ENCODE peak calls at places on chromosomes 1 and 21, in ten cellular contexts. U, L, I, D, H, M, K, V, Y and N are unnamed samples.

GRCh38 chr1:4697801-4698200 is 43.4 kb downstream of the AJAP1 start:
- DNase-seq in U (no peak), L (no peak), I (no peak), D (no peak), H (no peak), M (no peak), K (no peak), V (no peak), Y (no peak), N (no peak)

GRCh38 chr1:28801461-28801860 is 10.5 kb upstream of the OPRD1 start:
- DNase-seq in U (no peak), L (no peak), I (no peak), D (no peak), H (no peak), M (no peak), K (no peak), V (no peak), Y (no peak), N (no peak)

GRCh38 chr1:55428944-55429931 is 214.1 kb upstream of the USP24 start:
- DNase-seq in U (peak), L (peak), I (peak), D (no peak), H (no peak), M (peak), K (no peak), V (peak), Y (peak), N (no peak)

GRCh38 chr1:41373373-41373772 is 12.1 kb downstream of the FOXO6 start:
- DNase-seq in U (no peak), L (no peak), I (no peak), D (no peak), H (no peak), M (no peak), K (no peak), V (no peak), Y (no peak), N (no peak)

GRCh38 chr1:189323090-189323489 is 1154.6 kb downstream of the BRINP3 start:
- DNase-seq in U (peak), L (no peak), I (no peak), D (no peak), H (no peak), M (no peak), K (no peak), V (no peak), Y (no peak), N (no peak)

GRCh38 chr1:231757759-231758158 is 131.2 kb downstream of the DISC1 start:
- DNase-seq in U (no peak), L (no peak), I (no peak), D (no peak), H (no peak), M (no peak), K (no peak), V (no peak), Y (no peak), N (no peak)

GRCh38 chr1:156477526-156478249 is 22.9 kb downstream of the MEF2D start:
- DNase-seq in U (no peak), L (no peak), I (peak), D (no peak), H (no peak), M (no peak), K (no peak), V (peak), Y (no peak), N (no peak)

GRCh38 chr21:42527489-42528158 is 14.0 kb downstream of the SLC37A1 start:
- DNase-seq in U (no peak), L (no peak), I (no peak), D (no peak), H (no peak), M (peak), K (peak), V (no peak), Y (no peak), N (no peak)

GRCh38 chr1:76374111-76374510 is 299.6 kb downstream of the ST6GALNAC3 start:
- DNase-seq in U (no peak), L (no peak), I (no peak), D (no peak), H (no peak), M (no peak), K (no peak), V (no peak), Y (no peak), N (no peak)

GRCh38 chr1:88935522-88936222 is 44.3 kb upstream of the GTF2B start:
- DNase-seq in U (peak), L (no peak), I (no peak), D (peak), H (peak), M (no peak), K (peak), V (no peak), Y (peak), N (no peak)

GRCh38 chr1:63955746-63956145 is 181.9 kb downstream of the ROR1 start:
- DNase-seq in U (peak), L (no peak), I (no peak), D (no peak), H (no peak), M (no peak), K (no peak), V (no peak), Y (no peak), N (no peak)

GRCh38 chr1:43067233-43067745 is 104.8 kb downstream of the EBNA1BP2 start:
- DNase-seq in U (no peak), L (no peak), I (no peak), D (no peak), H (no peak), M (no peak), K (no peak), V (no peak), Y (no peak), N (no peak)

GRCh38 chr21:44778499-44778911 is 23.1 kb downstream of the UBE2G2 start:
- DNase-seq in U (no peak), L (no peak), I (no peak), D (no peak), H (no peak), M (peak), K (no peak), V (no peak), Y (no peak), N (no peak)

GRCh38 chr1:194028002-194028401 is 841.6 kb upstream of the B3GALT2 start:
- DNase-seq in U (no peak), L (no peak), I (no peak), D (no peak), H (no peak), M (no peak), K (no peak), V (no peak), Y (no peak), N (no peak)

GRCh38 chr1:173669491-173669941 is at the start of gene ANKRD45:
- DNase-seq in U (peak), L (peak), I (no peak), D (peak), H (peak), M (no peak), K (no peak), V (no peak), Y (no peak), N (peak)

GRCh38 chr1:41372600-41372993 is 11.4 kb downstream of the FOXO6 start:
- DNase-seq in U (no peak), L (no peak), I (no peak), D (no peak), H (no peak), M (no peak), K (no peak), V (no peak), Y (no peak), N (no peak)

GRCh38 chr1:200453544-200453905 is 43.7 kb upstream of the ZNF281 start:
- DNase-seq in U (no peak), L (no peak), I (no peak), D (no peak), H (no peak), M (no peak), K (no peak), V (no peak), Y (no peak), N (no peak)

GRCh38 chr1:218242171-218242570 is 42.9 kb upstream of the RRP15 start:
- DNase-seq in U (no peak), L (no peak), I (no peak), D (no peak), H (no peak), M (no peak), K (no peak), V (no peak), Y (peak), N (no peak)

GRCh38 chr1:117208580-117208979 is 2.1 kb downstream of the VTCN1 start:
- DNase-seq in U (no peak), L (no peak), I (no peak), D (no peak), H (no peak), M (no peak), K (no peak), V (no peak), Y (no peak), N (no peak)

GRCh38 chr1:25442178-25442577 is 11.5 kb downstream of the MACO1 start:
- DNase-seq in U (peak), L (no peak), I (no peak), D (no peak), H (no peak), M (no peak), K (no peak), V (no peak), Y (peak), N (no peak)

GRCh38 chr1:228374711-228375577 is 31.7 kb downstream of the TRIM11 start:
- DNase-seq in U (peak), L (peak), I (peak), D (no peak), H (no peak), M (peak), K (no peak), V (peak), Y (no peak), N (no peak)

GRCh38 chr1:203197625-203198024 is 11.1 kb upstream of the CHI3L1 start:
- DNase-seq in U (peak), L (no peak), I (peak), D (no peak), H (no peak), M (no peak), K (no peak), V (no peak), Y (no peak), N (no peak)

GRCh38 chr1:22120469-22120790 is 22.5 kb downstream of the WNT4 start:
- DNase-seq in U (no peak), L (no peak), I (no peak), D (no peak), H (no peak), M (no peak), K (no peak), V (no peak), Y (no peak), N (no peak)

GRCh38 chr1:207644852-207645631 is at the start of gene CR1L:
- DNase-seq in U (peak), L (peak), I (peak), D (no peak), H (peak), M (peak), K (no peak), V (peak), Y (peak), N (no peak)

GRCh38 chr1:246128494-246129069 is 378.5 kb downstream of the SMYD3 start:
- DNase-seq in U (no peak), L (no peak), I (no peak), D (no peak), H (no peak), M (no peak), K (no peak), V (no peak), Y (no peak), N (no peak)

GRCh38 chr1:28097100-28097472 is 8.7 kb upstream of the EYA3 start:
- DNase-seq in U (no peak), L (no peak), I (no peak), D (no peak), H (no peak), M (no peak), K (no peak), V (no peak), Y (no peak), N (no peak)

GRCh38 chr1:209618291-209618690 is 33.9 kb downstream of the LAMB3 start:
- DNase-seq in U (no peak), L (no peak), I (no peak), D (no peak), H (no peak), M (no peak), K (no peak), V (no peak), Y (no peak), N (no peak)

GRCh38 chr1:29236993-29237905 is 927 bp downstream of the PTPRU start:
- DNase-seq in U (peak), L (peak), I (peak), D (peak), H (peak), M (peak), K (no peak), V (peak), Y (peak), N (peak)

GRCh38 chr21:21028275-21028814 is 30.1 kb downstream of the NCAM2 start:
- DNase-seq in U (peak), L (no peak), I (no peak), D (no peak), H (no peak), M (no peak), K (no peak), V (no peak), Y (no peak), N (no peak)

DNA sequence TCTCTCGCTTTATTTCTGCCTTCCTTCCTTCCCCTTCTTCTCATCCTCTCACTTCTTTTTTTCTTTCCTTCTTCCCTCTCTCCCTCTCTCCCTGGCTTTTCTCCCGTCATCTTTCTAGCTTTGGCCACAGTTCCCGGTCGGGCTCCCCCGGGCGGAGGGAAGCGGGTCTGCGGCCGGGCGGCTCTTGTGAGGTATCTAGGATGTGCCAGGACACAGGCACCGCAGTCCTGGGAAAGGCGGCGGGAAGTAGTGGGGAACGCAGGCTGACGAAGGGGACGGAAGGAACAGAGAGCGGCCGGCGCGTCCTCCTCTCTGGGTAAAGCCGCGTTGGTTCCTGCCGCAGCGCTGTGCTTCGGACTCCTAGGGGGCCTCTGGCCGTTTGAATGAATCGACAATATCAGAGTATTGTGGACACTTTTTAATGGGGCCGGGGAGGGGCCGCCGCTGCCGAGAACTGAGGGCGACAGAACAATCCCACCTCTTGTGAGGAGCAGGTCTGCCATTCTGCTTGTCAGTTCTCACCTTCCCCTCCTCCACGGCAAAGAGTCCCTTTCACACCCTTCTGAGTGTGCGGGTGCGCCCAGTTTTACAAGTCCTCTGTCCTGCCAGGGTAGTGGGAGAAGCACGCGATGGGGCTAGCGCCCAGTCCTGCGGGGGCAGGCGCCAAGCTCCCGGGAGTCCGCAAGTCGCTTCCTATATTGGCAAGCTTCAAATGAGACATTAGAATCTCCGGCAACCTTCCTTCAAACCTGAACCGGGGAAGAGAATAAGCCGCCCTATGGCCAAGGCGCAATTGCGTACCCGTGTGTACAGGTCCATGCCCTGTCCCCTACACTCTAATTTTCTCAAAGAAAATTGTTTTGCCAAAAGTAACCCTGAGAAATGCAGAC is 1.1 kb upstream of the LHX9 start:
- DNase-seq in U (peak), L (peak), I (no peak), D (peak), H (peak), M (no peak), K (no peak), V (peak), Y (peak), N (no peak)
- TF ChIP-seq CTCF in U (peak), L (peak), I (peak), D (peak), H (peak), M (no peak), K (no peak), V (peak), Y (peak), N (peak)

GRCh38 chr1:7582439-7582972 is 188.6 kb upstream of the VAMP3 start:
- DNase-seq in U (no peak), L (peak), I (peak), D (no peak), H (no peak), M (no peak), K (no peak), V (no peak), Y (no peak), N (no peak)

GRCh38 chr1:7583291-7584096 is 187.6 kb upstream of the VAMP3 start:
- DNase-seq in U (no peak), L (peak), I (peak), D (no peak), H (no peak), M (no peak), K (no peak), V (no peak), Y (no peak), N (no peak)

GRCh38 chr1:7580923-7581753 is 190.0 kb upstream of the VAMP3 start:
- DNase-seq in U (peak), L (peak), I (peak), D (no peak), H (no peak), M (no peak), K (no peak), V (no peak), Y (no peak), N (no peak)

GRCh38 chr1:7579831-7580804 is 191.0 kb upstream of the VAMP3 start:
- DNase-seq in U (no peak), L (peak), I (peak), D (no peak), H (no peak), M (no peak), K (no peak), V (no peak), Y (no peak), N (no peak)

DNA sequence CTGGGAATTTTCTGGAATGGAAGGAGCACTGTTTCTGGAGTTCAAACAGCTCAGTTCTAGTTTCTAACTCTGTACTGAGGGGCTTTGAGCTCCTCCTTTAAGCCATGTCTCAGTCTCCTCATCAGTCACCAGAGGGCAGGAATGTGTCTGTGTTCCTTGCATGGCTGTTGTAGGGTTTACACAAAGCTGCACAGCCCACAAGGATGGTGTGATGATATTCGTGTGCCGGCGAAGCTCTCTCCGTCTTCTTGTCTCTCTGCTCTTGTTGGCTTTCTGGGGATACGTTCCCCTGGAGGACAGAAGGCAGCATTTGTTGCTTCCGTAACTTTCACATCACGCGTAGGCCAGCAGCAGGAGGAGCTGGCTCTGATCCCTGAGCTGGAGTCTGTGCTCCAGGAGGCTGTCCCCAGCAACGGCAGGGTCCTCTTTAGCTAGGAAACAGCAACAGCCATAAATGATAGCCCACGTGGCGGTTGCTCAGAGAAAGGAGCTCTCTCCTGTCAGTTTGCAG is 189.3 kb upstream of the VAMP3 start:
- DNase-seq in U (no peak), L (peak), I (peak), D (no peak), H (no peak), M (no peak), K (no peak), V (no peak), Y (no peak), N (no peak)
- TF ChIP-seq CTCF in U (no peak), L (no peak), I (no peak), D (no peak), H (no peak), M (no peak), K (no peak), V (no peak), Y (no peak), N (no peak)

GRCh38 chr1:94396356-94396755 is 21.8 kb upstream of the ABCD3 start:
- DNase-seq in U (peak), L (no peak), I (no peak), D (no peak), H (peak), M (no peak), K (no peak), V (no peak), Y (no peak), N (no peak)
- TF ChIP-seq CTCF in U (peak), L (no peak), I (peak), D (peak), H (no peak), M (no peak), K (peak), V (no peak), Y (no peak), N (peak)

GRCh38 chr1:205711105-205712048 is 31.1 kb upstream of the SLC45A3 start:
- DNase-seq in U (peak), L (peak), I (no peak), D (peak), H (peak), M (no peak), K (peak), V (no peak), Y (peak), N (no peak)
- TF ChIP-seq CTCF in U (peak), L (peak), I (peak), D (peak), H (peak), M (peak), K (peak), V (peak), Y (peak), N (peak)